ENCODE peak calls at places on chromosomes 5 and 9, in seven cellular contexts. Y, G, X, A, U, D and T are unnamed samples.
A peak's percentile ranks its signal among the peaks of the same experiment; 100 is the strongest.

GRCh38 chr5:76583163-76584047 is 39.8 kb downstream of the F2RL2 start:
- DNase-seq in Y (no peak), G (no peak), X (peak; percentile 39), A (peak; percentile 65), U (peak; percentile 31), D (no peak), T (peak; percentile 63)

GRCh38 chr9:35746583-35746982 is 2.4 kb downstream of the GBA2 start:
- DNase-seq in Y (no peak), G (no peak), X (no peak), A (no peak), U (no peak), D (no peak), T (peak; percentile 50)

GRCh38 chr5:175694371-175695160 is 36.7 kb downstream of the HRH2 start:
- DNase-seq in Y (no peak), G (no peak), X (no peak), A (no peak), U (no peak), D (no peak), T (no peak)

GRCh38 chr9:118000581-118000980 is 296.4 kb downstream of the TLR4 start:
- DNase-seq in Y (no peak), G (no peak), X (no peak), A (no peak), U (peak; percentile 41), D (no peak), T (no peak)

GRCh38 chr5:149161026-149161687 is 19.9 kb downstream of the ABLIM3 start:
- DNase-seq in Y (no peak), G (no peak), X (no peak), A (no peak), U (no peak), D (no peak), T (no peak)

GRCh38 chr5:150587830-150588494 is 52.5 kb upstream of the SYNPO start:
- DNase-seq in Y (no peak), G (no peak), X (no peak), A (peak; percentile 26), U (no peak), D (no peak), T (peak; percentile 47)

GRCh38 chr9:115615821-115616665 is 498.1 kb upstream of the TNC start:
- DNase-seq in Y (no peak), G (peak; percentile 85), X (peak; percentile 92), A (peak; percentile 86), U (peak; percentile 55), D (peak; percentile 89), T (peak; percentile 54)

GRCh38 chr5:111676926-111677415 is 80.0 kb downstream of the NREP start:
- DNase-seq in Y (no peak), G (no peak), X (no peak), A (no peak), U (no peak), D (peak; percentile 15), T (no peak)

GRCh38 chr9:96192710-96193109 is 109.3 kb downstream of the HSD17B3 start:
- DNase-seq in Y (no peak), G (no peak), X (no peak), A (no peak), U (no peak), D (no peak), T (no peak)

GRCh38 chr5:60891667-60892066 is 47.6 kb upstream of the ELOVL7 start:
- DNase-seq in Y (no peak), G (no peak), X (no peak), A (no peak), U (peak; percentile 31), D (no peak), T (no peak)

GRCh38 chr9:84754896-84755295 is 85.4 kb downstream of the NTRK2 start:
- DNase-seq in Y (no peak), G (no peak), X (peak; percentile 46), A (no peak), U (no peak), D (no peak), T (peak; percentile 45)

GRCh38 chr5:143037071-143037470 is 266.9 kb downstream of the ARHGAP26 start:
- DNase-seq in Y (no peak), G (no peak), X (peak; percentile 74), A (no peak), U (no peak), D (no peak), T (peak; percentile 41)

GRCh38 chr5:58818515-58818914 is 235.6 kb downstream of the RAB3C start:
- DNase-seq in Y (no peak), G (no peak), X (no peak), A (no peak), U (no peak), D (no peak), T (no peak)

GRCh38 chr9:84953797-84954695 is 284.5 kb downstream of the NTRK2 start:
- DNase-seq in Y (peak; percentile 75), G (no peak), X (peak; percentile 60), A (peak; percentile 15), U (peak; percentile 66), D (no peak), T (peak; percentile 34)

GRCh38 chr9:13141629-13142028 is 137.9 kb downstream of the MPDZ start:
- DNase-seq in Y (no peak), G (no peak), X (peak; percentile 24), A (peak; percentile 44), U (peak; percentile 23), D (no peak), T (peak; percentile 26)

GRCh38 chr9:127535396-127535795 is 76.7 kb upstream of the STXBP1 start:
- DNase-seq in Y (no peak), G (no peak), X (no peak), A (no peak), U (no peak), D (peak; percentile 59), T (no peak)

GRCh38 chr5:123084730-123085605 is 4.1 kb upstream of the PRDM6 start:
- DNase-seq in Y (no peak), G (no peak), X (no peak), A (no peak), U (no peak), D (peak; percentile 69), T (no peak)

GRCh38 chr5:18366234-18366633 is 732.0 kb downstream of the TAF11L14 start:
- DNase-seq in Y (no peak), G (no peak), X (no peak), A (no peak), U (no peak), D (no peak), T (no peak)

DNA sequence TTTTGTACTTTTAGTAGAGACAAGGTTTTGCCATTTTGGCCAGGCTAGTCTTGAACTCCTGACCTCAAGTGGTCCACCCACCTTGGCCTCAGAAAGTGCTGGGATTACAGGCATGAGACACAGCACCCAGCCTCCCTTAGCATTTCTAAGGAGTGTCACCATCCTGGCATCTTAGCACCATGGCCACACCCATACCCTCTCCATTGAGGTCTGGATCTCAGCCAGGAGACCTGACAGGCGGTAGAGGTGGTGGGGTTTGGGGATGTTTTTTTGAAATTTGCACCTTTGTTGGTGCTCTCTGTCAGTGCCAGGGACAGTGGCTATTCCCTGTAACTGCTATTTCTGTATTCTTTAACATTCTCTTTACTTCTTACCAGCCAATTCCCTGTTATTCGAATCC is 72.5 kb downstream of the TRIM36 start:
- DNase-seq in Y (no peak), G (no peak), X (no peak), A (no peak), U (no peak), D (no peak), T (no peak)
- H3K4me3 ChIP-seq in Y (no peak overlapping the region), G (no peak overlapping the region), X (no peak overlapping the region), A (no peak overlapping the region), U (no peak overlapping the region), D (no peak overlapping the region), T (no peak overlapping the region)

GRCh38 chr9:124448019-124448418 is 2.2 kb upstream of the ADGRD2 start:
- DNase-seq in Y (no peak), G (no peak), X (no peak), A (no peak), U (no peak), D (peak; percentile 31), T (no peak)

GRCh38 chr9:124450241-124450924 is at the start of gene ADGRD2:
- DNase-seq in Y (no peak), G (no peak), X (peak; percentile 9), A (peak; percentile 29), U (peak; percentile 48), D (peak; percentile 93), T (peak; percentile 16)

GRCh38 chr9:124447297-124447661 is 3.0 kb upstream of the ADGRD2 start:
- DNase-seq in Y (no peak), G (no peak), X (no peak), A (no peak), U (no peak), D (peak; percentile 25), T (no peak)

GRCh38 chr9:124450931-124451661 is 845 bp downstream of the ADGRD2 start:
- DNase-seq in Y (no peak), G (no peak), X (no peak), A (no peak), U (no peak), D (peak; percentile 89), T (no peak)

GRCh38 chr9:124449381-124450151 is 685 bp upstream of the ADGRD2 start:
- DNase-seq in Y (no peak), G (no peak), X (no peak), A (no peak), U (no peak), D (peak; percentile 88), T (no peak)
- TF ChIP-seq CTCF in Y (no peak), G (no peak), X (no peak), A (no peak), U (no peak), D (no peak), T (no peak)

GRCh38 chr9:14989811-14990210 is 79.6 kb upstream of the FREM1 start:
- DNase-seq in Y (no peak), G (no peak), X (no peak), A (no peak), U (peak; percentile 35), D (no peak), T (no peak)

GRCh38 chr9:14993891-14994554 is 83.8 kb upstream of the FREM1 start:
- DNase-seq in Y (no peak), G (no peak), X (no peak), A (no peak), U (peak; percentile 64), D (no peak), T (peak; percentile 2)

GRCh38 chr9:14992516-14992915 is 82.3 kb upstream of the FREM1 start:
- DNase-seq in Y (no peak), G (no peak), X (peak; percentile 6), A (no peak), U (no peak), D (no peak), T (no peak)

GRCh38 chr9:14993061-14993800 is 83.0 kb upstream of the FREM1 start:
- DNase-seq in Y (peak; percentile 88), G (peak; percentile 56), X (peak; percentile 87), A (peak; percentile 77), U (peak; percentile 94), D (peak; percentile 93), T (peak; percentile 83)

GRCh38 chr9:14992025-14992424 is 81.8 kb upstream of the FREM1 start:
- DNase-seq in Y (no peak), G (no peak), X (no peak), A (no peak), U (peak; percentile 42), D (no peak), T (no peak)
- H3K4me3 ChIP-seq in Y (no peak overlapping the region), G (no peak overlapping the region), X (no peak overlapping the region), A (no peak overlapping the region), U (peak overlapping the region; percentile 56), D (no peak overlapping the region), T (no peak overlapping the region)

DNA sequence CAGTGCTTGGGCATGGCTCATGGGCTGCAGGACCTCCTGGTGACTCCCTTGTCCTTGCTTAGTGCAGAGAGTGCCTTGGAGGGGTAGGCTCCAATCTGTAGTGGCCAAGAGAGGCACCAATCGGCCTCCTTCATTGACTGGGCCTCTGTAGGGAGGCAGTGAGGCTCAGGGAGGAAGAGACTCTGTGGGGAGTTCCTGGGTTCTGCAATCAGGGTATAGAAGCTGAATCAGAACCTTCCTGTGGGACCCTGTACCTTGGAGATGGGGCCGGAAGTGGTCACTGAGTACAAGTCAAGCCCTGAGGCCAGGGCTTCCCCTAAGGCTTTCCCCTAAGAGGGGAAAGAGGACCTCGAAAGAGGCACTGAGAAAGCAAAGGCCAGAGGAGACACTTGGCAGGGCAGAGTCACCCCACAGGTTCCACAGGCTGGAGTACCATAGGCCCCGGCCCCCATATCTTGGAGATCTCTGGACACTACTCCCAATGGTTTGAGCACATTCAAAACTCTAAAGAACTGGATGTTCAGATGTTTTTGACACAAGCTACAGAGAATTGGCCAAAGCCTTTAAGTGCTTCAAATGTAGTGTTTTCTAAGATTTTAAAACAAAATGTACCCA is 190.5 kb downstream of the HSPA4 start:
- DNase-seq in Y (no peak), G (no peak), X (no peak), A (no peak), U (no peak), D (peak; percentile 72), T (no peak)
- TF ChIP-seq CTCF in Y (no peak), G (no peak), X (no peak), A (no peak), U (no peak), D (no peak), T (no peak)